ENCODE peak calls at places on chromosomes 3 and 15, in five cellular contexts. S is nephron progenitor cell, E is spleen, P is fibroblast of mammary gland, X is Calu3. R is an unnamed sample.
A peak's percentile ranks its signal among the peaks of the same experiment; 100 is the strongest.

GRCh38 chr3:104816008-104816407 is 550.7 kb upstream of the ALCAM start:
- DNase-seq in S (no peak), E (no peak), P (no peak), X (no peak), R (no peak)

GRCh38 chr15:40984963-40985362 is 31.7 kb downstream of the CHAC1 start:
- DNase-seq in S (no peak), E (no peak), P (peak; percentile 88), X (no peak), R (no peak)

GRCh38 chr15:23645379-23646164 is 2.1 kb downstream of the MAGEL2 start:
- DNase-seq in S (peak; percentile 23), E (no peak), P (no peak), X (no peak), R (no peak)

GRCh38 chr3:146104068-146104467 is 56.9 kb downstream of the PLOD2 start:
- DNase-seq in S (no peak), E (no peak), P (no peak), X (no peak), R (no peak)

GRCh38 chr15:85618956-85619491 is 175.7 kb downstream of the KLHL25 start:
- DNase-seq in S (peak; percentile 50), E (no peak), P (peak; percentile 99), X (peak; percentile 58), R (peak; percentile 45)

GRCh38 chr3:193746832-193747231 is 153.8 kb downstream of the OPA1 start:
- DNase-seq in S (no peak), E (no peak), P (no peak), X (no peak), R (no peak)

GRCh38 chr3:24254649-24255048 is 240.0 kb downstream of the THRB start:
- DNase-seq in S (no peak), E (no peak), P (peak; percentile 83), X (no peak), R (no peak)

GRCh38 chr15:66852064-66852905 is 150.2 kb downstream of the SMAD6 start:
- DNase-seq in S (no peak), E (no peak), P (no peak), X (no peak), R (no peak)

GRCh38 chr15:80343610-80344009 is 60.6 kb upstream of the ARNT2 start:
- DNase-seq in S (no peak), E (no peak), P (no peak), X (no peak), R (no peak)

GRCh38 chr15:75229191-75230015 is 27.7 kb downstream of the C15orf39 start:
- DNase-seq in S (no peak), E (peak; percentile 63), P (peak; percentile 15), X (no peak), R (no peak)

GRCh38 chr3:169308654-169309325 is 354.7 kb downstream of the MECOM start:
- DNase-seq in S (no peak), E (no peak), P (no peak), X (no peak), R (no peak)

GRCh38 chr15:48424076-48424475 is 92.8 kb downstream of the DUT start:
- DNase-seq in S (no peak), E (no peak), P (no peak), X (no peak), R (no peak)

GRCh38 chr3:50221413-50222168 is 14.4 kb upstream of the GNAI2 start:
- DNase-seq in S (no peak), E (no peak), P (no peak), X (no peak), R (no peak)
- TF ChIP-seq CTCF in S (no peak), E (no peak), P (no peak), X (no peak), R (no peak)

DNA sequence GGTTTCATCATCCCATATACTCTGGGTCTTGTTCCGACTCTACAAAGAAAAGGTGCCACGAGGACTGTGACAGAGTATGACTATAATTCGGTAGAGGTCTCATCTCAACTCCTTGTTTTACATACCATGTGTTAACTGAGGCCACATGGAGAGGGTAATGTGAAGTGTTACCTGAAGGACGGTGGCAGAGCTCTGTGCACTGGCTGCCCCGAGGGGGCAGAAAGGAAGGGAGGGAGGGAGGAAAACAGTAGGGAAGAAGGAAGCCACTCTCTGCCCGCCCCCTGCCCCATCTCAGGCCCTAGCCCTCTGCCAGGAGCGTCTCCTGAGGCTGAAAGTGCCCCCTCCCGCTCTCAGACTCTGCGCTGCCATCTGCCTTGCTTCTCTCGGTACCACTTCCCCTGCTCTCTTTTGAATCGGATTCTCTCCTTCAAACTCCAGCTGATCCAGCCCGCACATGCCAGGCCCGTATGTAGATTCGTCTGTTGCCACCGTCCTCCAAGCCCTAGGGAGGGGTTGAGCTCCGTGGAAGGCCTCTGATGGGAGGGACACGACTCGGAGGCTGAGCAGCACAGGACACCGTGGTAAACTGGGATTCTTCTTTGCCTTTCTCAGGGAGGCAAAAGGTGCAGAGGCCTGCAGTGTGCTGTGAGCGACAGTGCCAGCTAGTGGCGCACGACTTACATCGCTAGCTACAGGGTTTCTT is 70.5 kb upstream of the ATP10A start:
- DNase-seq in S (peak; percentile 62), E (peak; percentile 83), P (peak; percentile 85), X (peak; percentile 14), R (no peak)
- TF ChIP-seq CTCF in S (peak; percentile 67), E (peak; percentile 47), P (peak; percentile 92), X (no peak), R (peak; percentile 42)

GRCh38 chr3:133667118-133667517 is 5.4 kb upstream of the TOPBP1 start:
- DNase-seq in S (no peak), E (no peak), P (no peak), X (no peak), R (no peak)

GRCh38 chr3:133662256-133662773 is 574 bp upstream of the TOPBP1 start:
- DNase-seq in S (no peak), E (no peak), P (peak; percentile 33), X (peak; percentile 33), R (peak; percentile 52)

GRCh38 chr3:133661454-133662255 is at the start of gene TOPBP1:
- DNase-seq in S (peak; percentile 87), E (peak; percentile 97), P (peak; percentile 61), X (peak; percentile 91), R (peak; percentile 94)

GRCh38 chr3:133659806-133660205 is 1.9 kb downstream of the TOPBP1 start:
- DNase-seq in S (no peak), E (no peak), P (no peak), X (no peak), R (no peak)

DNA sequence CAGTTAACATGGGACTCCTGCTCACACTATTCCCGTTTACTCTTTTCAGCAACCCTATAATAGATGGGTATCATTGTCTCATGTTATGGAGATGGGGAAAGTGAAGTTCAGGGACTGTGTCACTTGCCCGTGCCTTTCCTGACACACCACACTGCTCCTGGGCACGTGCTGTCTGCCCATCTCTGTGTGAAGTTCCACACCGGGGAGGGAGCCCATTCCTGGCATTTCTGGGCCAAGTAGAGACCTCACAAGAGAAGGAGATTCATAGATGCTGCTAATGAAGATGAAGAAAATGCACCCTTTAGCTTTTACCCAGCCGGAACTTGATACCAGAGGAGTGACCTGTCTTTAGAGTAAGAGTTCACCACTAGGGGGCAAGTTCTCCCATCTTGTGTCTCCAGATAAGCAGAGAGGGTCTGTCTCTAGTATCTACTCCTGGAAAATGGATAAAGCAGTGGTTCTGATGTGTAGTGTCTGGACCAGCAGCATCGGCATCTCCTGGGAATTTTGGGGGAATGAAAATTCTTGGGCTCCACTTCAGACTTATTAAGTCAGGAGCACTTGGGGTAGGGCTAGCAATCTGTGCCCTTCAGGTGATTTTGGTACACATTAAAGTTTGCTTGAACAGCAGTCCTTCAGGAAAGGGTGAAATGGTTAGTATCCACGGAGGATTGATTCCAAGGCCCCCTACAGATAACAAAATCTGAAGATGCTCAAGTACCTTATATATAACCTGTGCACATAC is 2.0 kb upstream of the TOPBP1 start:
- DNase-seq in S (peak; percentile 36), E (no peak), P (peak; percentile 64), X (peak; percentile 52), R (peak; percentile 73)
- TF ChIP-seq CTCF in S (peak; percentile 63), E (peak; percentile 58), P (peak; percentile 76), X (peak; percentile 90), R (peak; percentile 42)

GRCh38 chr3:171646357-171647133 is 163.7 kb downstream of the PLD1 start:
- DNase-seq in S (no peak), E (no peak), P (peak; percentile 79), X (no peak), R (peak; percentile 68)

GRCh38 chr3:171644681-171645080 is 165.6 kb downstream of the PLD1 start:
- DNase-seq in S (no peak), E (no peak), P (no peak), X (no peak), R (no peak)

GRCh38 chr3:171643033-171643432 is 167.2 kb downstream of the PLD1 start:
- DNase-seq in S (no peak), E (no peak), P (no peak), X (no peak), R (no peak)

DNA sequence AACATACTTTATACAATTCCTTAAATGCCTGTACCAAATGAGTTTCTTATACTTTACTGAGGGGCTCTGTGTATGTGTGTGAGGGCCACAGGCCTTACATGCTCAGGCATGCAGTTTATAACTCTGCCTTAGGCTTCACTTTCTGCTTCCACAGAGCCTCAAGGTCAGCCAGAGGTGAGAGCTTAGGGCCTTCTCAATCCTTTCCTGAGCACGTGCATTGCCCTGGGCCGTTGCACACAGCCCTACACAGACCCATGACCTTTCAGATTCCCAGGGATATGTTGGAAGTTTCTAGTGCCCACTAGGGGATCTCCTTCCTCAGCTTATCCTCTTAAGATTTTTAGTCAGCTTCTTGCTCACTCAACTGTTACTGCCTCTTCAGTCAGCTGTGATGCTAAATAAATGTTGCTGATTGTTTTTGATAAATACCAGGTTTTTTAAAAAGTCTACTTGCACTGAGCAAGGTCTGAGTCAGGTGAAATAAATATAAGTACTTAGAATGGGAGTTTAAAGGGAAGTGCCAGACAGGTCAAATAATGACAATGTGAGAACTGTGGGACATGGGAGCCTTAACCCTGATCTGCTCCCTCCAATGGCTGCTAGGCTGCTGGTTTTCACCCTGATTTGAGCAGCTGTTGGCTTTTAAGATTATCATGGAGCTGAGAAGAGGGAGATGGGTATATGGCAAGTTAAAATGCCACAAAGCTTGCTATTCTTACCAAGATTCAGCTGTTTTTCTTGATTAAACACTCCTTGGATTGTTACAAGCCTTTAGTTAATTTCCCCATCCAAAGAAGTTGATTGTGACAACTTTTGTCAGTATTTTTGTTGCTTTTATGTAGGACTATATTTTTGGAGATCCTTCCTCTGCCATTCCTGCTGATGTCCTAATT is 169.5 kb downstream of the PLD1 start:
- DNase-seq in S (peak; percentile 19), E (no peak), P (peak; percentile 32), X (no peak), R (no peak)
- TF ChIP-seq CTCF in S (no peak), E (no peak), P (peak; percentile 27), X (no peak), R (no peak)

GRCh38 chr3:98887684-98888083 is 13.8 kb downstream of the DCBLD2 start:
- DNase-seq in S (no peak), E (no peak), P (no peak), X (no peak), R (no peak)
- TF ChIP-seq CTCF in S (no peak), E (no peak), P (no peak), X (no peak), R (no peak)

DNA sequence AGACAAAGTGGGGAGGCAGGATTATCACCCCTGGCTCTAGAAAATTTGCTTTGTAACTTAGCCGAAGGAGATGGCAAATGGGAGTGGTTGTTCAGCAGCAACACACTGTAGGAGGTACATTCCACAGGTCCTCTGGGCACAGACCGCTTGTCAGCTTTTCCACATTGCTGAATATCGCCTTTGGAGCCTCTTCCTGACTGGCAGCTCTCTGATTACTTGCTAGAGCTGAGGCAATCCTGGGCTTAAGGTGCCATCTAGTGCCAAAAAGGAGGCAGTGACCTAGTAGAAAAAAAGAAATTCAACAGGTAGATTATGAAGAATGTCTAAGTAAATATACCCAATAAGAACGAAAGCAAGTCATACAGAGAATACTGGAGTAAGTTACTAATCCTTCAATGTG is 13.1 kb upstream of the SCN5A start:
- DNase-seq in S (no peak), E (no peak), P (peak; percentile 52), X (peak; percentile 30), R (no peak)
- TF ChIP-seq CTCF in S (peak; percentile 34), E (no peak), P (peak; percentile 45), X (no peak), R (no peak)

GRCh38 chr3:43855674-43856299 is 165.0 kb downstream of the ABHD5 start:
- DNase-seq in S (peak; percentile 66), E (no peak), P (peak; percentile 76), X (peak; percentile 82), R (peak; percentile 59)
- TF ChIP-seq CTCF in S (peak; percentile 57), E (peak; percentile 60), P (peak; percentile 88), X (peak; percentile 53), R (peak; percentile 75)

R was measured in GM13976.